ENCODE peak calls at places on chromosomes 16 and 17, in five cellular contexts. I, D, R, U and B are unnamed samples.

GRCh38 chr16:89146211-89147005 is 25.1 kb upstream of the CDH15 start:
- DNase-seq in I (no peak), U (no peak), R (no peak), D (no peak), B (no peak)

GRCh38 chr16:80591071-80591935 is 50.5 kb downstream of the DYNLRB2 start:
- DNase-seq in I (no peak), D (no peak), R (no peak), U (no peak), B (no peak)

GRCh38 chr16:9328386-9328785 is 236.9 kb downstream of the HAPSTR1 start:
- DNase-seq in D (no peak), U (no peak), I (no peak), R (no peak), B (no peak)

GRCh38 chr17:37446027-37446426 is 39.3 kb downstream of the TADA2A start:
- DNase-seq in R (no peak), D (no peak), I (peak), U (no peak), B (no peak)

GRCh38 chr17:32314636-32315035 is 27.3 kb downstream of the C17orf75 start:
- DNase-seq in I (no peak), R (no peak), D (no peak), U (no peak), B (no peak)

GRCh38 chr17:1554751-1555617 is 7.6 kb downstream of the PITPNA start:
- DNase-seq in R (no peak), D (no peak), I (no peak), U (no peak), B (no peak)

GRCh38 chr16:66910175-66910940 is 8.3 kb downstream of the CDH16 start:
- DNase-seq in I (no peak), D (no peak), R (no peak), U (no peak), B (no peak)

GRCh38 chr17:76410328-76410965 is 26.0 kb downstream of the SPHK1 start:
- DNase-seq in I (no peak), R (no peak), U (no peak), D (no peak), B (no peak)

GRCh38 chr17:20191066-20191465 is 181.9 kb downstream of the SPECC1 start:
- DNase-seq in R (no peak), U (no peak), I (no peak), D (no peak), B (no peak)

GRCh38 chr17:80364091-80364691 is 50.8 kb upstream of the ENDOV start:
- DNase-seq in U (no peak), R (no peak), D (no peak), I (peak), B (no peak)

GRCh38 chr17:31003225-31003866 is 32.5 kb downstream of the RNF135 start:
- DNase-seq in U (no peak), I (no peak), R (no peak), D (no peak), B (no peak)

GRCh38 chr17:80308672-80309517 is 48.2 kb downstream of the RNF213 start:
- DNase-seq in I (no peak), R (no peak), D (no peak), U (no peak), B (no peak)

GRCh38 chr17:14547016-14547415 is 246.1 kb downstream of the HS3ST3B1 start:
- DNase-seq in I (no peak), D (no peak), U (no peak), R (no peak), B (no peak)

GRCh38 chr17:80656590-80656989 is 112.0 kb downstream of the RPTOR start:
- DNase-seq in D (no peak), I (no peak), U (no peak), R (no peak), B (no peak)

GRCh38 chr17:35812456-35812855 is 3.2 kb downstream of the TAF15 start:
- DNase-seq in R (no peak), I (no peak), U (no peak), D (no peak), B (no peak)

GRCh38 chr16:68408967-68409366 is 39.3 kb downstream of the SMPD3 start:
- DNase-seq in R (no peak), U (no peak), D (no peak), I (no peak), B (no peak)

GRCh38 chr16:59259074-59259963 is 525.2 kb upstream of the GOT2 start:
- DNase-seq in U (no peak), R (no peak), I (no peak), D (no peak), B (no peak)

GRCh38 chr16:64754279-64754678 is 367.6 kb downstream of the CDH11 start:
- DNase-seq in U (no peak), R (no peak), D (no peak), I (no peak), B (no peak)

GRCh38 chr16:86512860-86513470 is 2.6 kb downstream of the FOXF1 start:
- DNase-seq in I (no peak), D (no peak), R (no peak), U (no peak), B (no peak)

GRCh38 chr16:51592013-51592501 is 441.0 kb upstream of the SALL1 start:
- DNase-seq in D (no peak), I (no peak), R (no peak), U (no peak), B (no peak)

GRCh38 chr16:67847064-67847861 is at the start of gene CENPT:
- DNase-seq in I (no peak), U (no peak), R (peak), D (peak), B (no peak)

GRCh38 chr17:76683011-76683755 is 27.6 kb downstream of the MXRA7 start:
- DNase-seq in I (no peak), R (no peak), U (no peak), D (no peak), B (no peak)

GRCh38 chr17:49339359-49339758 is 22.7 kb downstream of the ZNF652 start:
- DNase-seq in R (no peak), I (no peak), U (no peak), D (no peak), B (no peak)
- H3K27ac ChIP-seq in R (no peak), I (no peak), U (no peak), D (no peak), B (no peak)

GRCh38 chr16:81679721-81680430 is 99.2 kb upstream of the PLCG2 start:
- DNase-seq in I (no peak), D (no peak), U (no peak), R (no peak), B (no peak)

GRCh38 chr16:81676571-81677374 is 102.3 kb upstream of the PLCG2 start:
- DNase-seq in D (no peak), I (no peak), R (no peak), U (no peak), B (no peak)

GRCh38 chr16:81677375-81677737 is 101.7 kb upstream of the PLCG2 start:
- DNase-seq in D (no peak), I (no peak), R (no peak), U (no peak), B (no peak)

GRCh38 chr16:81680444-81681263 is 98.4 kb upstream of the PLCG2 start:
- DNase-seq in R (no peak), U (no peak), I (no peak), D (no peak), B (no peak)

DNA sequence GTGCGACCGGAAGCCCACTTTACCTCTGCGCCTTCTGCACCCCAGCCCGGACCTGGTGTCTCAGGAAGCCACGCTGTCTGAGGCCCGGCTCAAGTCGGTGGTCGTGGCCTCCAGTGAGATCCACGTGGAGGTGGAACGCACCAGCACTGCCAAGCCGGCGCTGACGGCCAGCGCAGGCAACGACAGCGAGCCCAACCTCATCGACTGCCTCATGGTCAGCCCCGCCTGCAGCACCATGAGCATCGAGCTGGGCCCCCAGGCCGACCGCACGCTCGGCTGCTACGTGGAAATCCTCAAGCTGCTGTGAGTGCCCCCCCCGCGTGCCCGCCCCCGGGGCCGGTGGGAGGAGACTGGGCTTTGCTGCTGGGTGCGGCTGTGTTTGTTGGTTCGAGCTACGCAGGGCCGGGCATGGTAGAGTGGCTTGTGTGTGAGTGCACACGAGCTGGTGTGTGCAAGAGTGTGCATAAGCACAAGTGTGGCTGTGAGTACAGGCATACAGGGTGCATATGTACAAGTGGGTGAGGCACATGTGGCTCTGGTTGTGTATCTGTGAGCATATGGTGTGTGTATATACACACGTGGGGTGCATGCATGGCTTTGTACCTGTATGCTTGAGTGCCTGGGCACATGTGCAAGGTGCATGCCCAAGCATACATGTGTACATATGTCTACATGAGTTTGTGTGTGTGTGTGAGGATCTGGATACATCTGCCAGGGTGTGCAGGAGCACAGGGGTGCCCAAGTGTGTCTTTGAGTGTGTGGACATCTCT is 100.6 kb upstream of the PLCG2 start:
- DNase-seq in R (no peak), I (no peak), D (no peak), U (no peak), B (no peak)
- H3K4me3 ChIP-seq in R (no peak), I (no peak), D (no peak), U (no peak), B (no peak)

GRCh38 chr17:8841844-8842243 is 25.6 kb downstream of the PIK3R6 start:
- DNase-seq in I (no peak), R (no peak), U (no peak), D (no peak), B (no peak)

GRCh38 chr17:8843344-8843743 is 24.1 kb downstream of the PIK3R6 start:
- DNase-seq in D (no peak), I (no peak), U (no peak), R (no peak), B (no peak)

GRCh38 chr17:8846768-8847211 is 20.7 kb downstream of the PIK3R6 start:
- DNase-seq in D (no peak), R (no peak), I (peak), U (no peak), B (peak)

GRCh38 chr17:8847891-8848290 is 19.6 kb downstream of the PIK3R6 start:
- DNase-seq in I (no peak), R (no peak), U (no peak), D (no peak), B (no peak)

GRCh38 chr17:8844229-8845218 is 22.9 kb downstream of the PIK3R6 start:
- DNase-seq in D (no peak), U (no peak), R (no peak), I (no peak), B (no peak)
- H3K27ac ChIP-seq in D (no peak), U (no peak), R (no peak), I (no peak), B (no peak)

DNA sequence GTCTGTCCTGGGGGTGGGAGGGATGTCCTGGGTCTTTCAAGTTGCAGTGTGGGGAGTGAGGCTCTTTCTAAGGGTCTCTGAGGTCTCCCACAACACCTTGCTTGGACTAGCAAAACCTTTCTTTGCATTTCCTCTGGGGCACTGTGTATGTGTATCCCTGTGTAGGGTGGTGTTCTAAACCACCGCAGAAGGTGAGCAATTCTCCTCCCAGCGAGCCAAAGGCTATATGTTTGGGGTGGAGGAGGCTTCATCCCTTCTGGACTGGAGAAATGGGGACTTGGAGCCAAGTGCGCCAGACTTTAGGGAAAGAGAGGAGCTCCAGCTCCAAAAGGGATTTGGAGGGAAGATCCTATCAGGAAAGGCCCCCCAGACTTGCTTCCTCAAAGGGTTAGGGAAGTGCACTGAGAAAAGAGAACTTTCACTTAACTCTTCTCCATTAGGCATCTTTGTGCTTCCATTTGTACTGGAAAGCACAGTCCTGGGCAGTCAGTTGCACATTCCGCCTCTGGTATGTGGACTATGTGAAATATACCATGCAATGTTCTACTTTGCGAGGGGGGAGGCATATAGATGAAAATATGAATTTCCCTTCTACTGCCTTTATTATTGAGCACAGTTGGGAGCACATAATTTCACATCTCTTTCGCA is 18.9 kb upstream of the HOXB9 start:
- DNase-seq in I (no peak), D (no peak), U (no peak), R (no peak), B (no peak)
- H3K4me3 ChIP-seq in I (peak), D (no peak), U (no peak), R (no peak), B (no peak)